ENCODE peak calls at places on chromosomes 13 and 19, in five cellular contexts. O is breast epithelium, X is brain microvascular endothelial cell, P is upper lobe of right lung, L is PC-3. S is an unnamed sample. For H3K27me3, the result is how much of the 10 kb centered on the place peaks cover.

GRCh38 chr13:34758628-34759027 is 183.4 kb upstream of the NBEA start:
- DNase-seq in O (no peak), X (no peak), P (no peak), L (no peak), S (no peak)

GRCh38 chr13:89862691-89863036 is 1484.8 kb upstream of the MIR17HG start:
- DNase-seq in O (no peak), X (no peak), P (no peak), L (peak), S (no peak)

GRCh38 chr19:3698386-3698950 is 1.8 kb downstream of the PIP5K1C start:
- DNase-seq in O (no peak), X (no peak), P (no peak), L (no peak), S (no peak)

GRCh38 chr13:109790951-109791605 is 4.7 kb upstream of the IRS2 start:
- DNase-seq in O (no peak), X (peak), P (no peak), L (peak), S (peak)

GRCh38 chr13:103036268-103036667 is 29.9 kb downstream of the SLC10A2 start:
- DNase-seq in O (no peak), X (no peak), P (no peak), L (peak), S (no peak)

GRCh38 chr13:42497798-42498197 is 76.2 kb upstream of the TNFSF11 start:
- DNase-seq in O (no peak), X (peak), P (no peak), L (peak), S (no peak)

GRCh38 chr13:51879133-51879532 is 17.4 kb downstream of the CCDC70 start:
- DNase-seq in O (no peak), X (no peak), P (no peak), L (no peak), S (no peak)

GRCh38 chr13:40456397-40456958 is 210.0 kb downstream of the FOXO1 start:
- DNase-seq in O (no peak), X (no peak), P (no peak), L (no peak), S (no peak)

GRCh38 chr19:1469200-1469935 is 9.6 kb downstream of the C19orf25 start:
- DNase-seq in O (no peak), X (no peak), P (no peak), L (peak), S (no peak)

GRCh38 chr19:17333611-17334413 is 843 bp downstream of the ANO8 start:
- DNase-seq in O (no peak), X (peak), P (no peak), L (peak), S (peak)
- TF ChIP-seq CTCF in O (no peak), X (no peak), P (no peak), L (no peak), S (no peak)

GRCh38 chr19:50873056-50873455 is at the start of gene KLK2:
- DNase-seq in O (no peak), X (no peak), P (no peak), L (no peak), S (no peak)

GRCh38 chr19:50870417-50871089 is 2.7 kb upstream of the KLK2 start:
- DNase-seq in O (no peak), X (no peak), P (no peak), L (no peak), S (no peak)

GRCh38 chr19:50874185-50874584 is 946 bp downstream of the KLK2 start:
- DNase-seq in O (no peak), X (no peak), P (no peak), L (no peak), S (no peak)

GRCh38 chr19:50869479-50869878 is 3.8 kb upstream of the KLK2 start:
- DNase-seq in O (no peak), X (no peak), P (no peak), L (no peak), S (no peak)
- H3K27me3 ChIP-seq in O (under half), X (under half), P (under half), L (half or more), S (half or more)

DNA sequence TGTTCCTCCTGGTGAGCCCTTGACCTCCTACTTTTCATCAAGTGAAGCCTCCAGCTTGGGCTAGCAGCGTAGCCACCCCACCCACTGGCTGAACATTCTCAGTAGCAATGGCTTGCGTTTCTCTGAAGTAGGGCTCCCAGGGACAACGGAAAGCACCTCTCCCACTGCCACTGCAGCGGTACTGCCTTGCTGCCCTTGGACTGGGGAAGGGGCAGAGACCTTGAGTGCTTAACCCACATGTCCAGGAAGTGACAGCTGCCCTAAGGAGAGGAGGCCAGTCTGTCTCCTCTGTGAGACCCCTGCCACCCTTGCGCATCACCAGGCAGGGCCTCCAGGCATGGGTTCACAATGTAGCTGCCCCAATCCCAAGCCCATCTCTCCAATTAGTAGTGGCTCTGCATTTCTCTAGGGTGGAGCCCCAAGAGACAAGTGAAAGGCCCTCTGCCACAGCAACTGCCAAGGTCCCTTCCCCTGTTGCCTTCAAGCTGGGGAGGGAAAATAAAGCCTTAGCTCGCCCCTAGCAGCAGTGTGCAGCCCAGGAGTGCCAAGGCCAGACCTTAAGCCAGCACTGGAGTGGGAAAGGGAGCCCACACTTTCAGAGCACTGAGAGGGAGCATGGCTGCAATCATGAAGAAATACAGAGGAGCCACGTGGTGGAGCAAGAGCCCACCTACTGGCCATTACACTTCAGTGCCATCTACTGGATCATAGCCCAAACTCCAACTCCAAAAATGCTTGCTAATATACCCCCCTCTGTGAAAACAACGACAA is 175.9 kb upstream of the TRPC4 start:
- DNase-seq in O (no peak), X (peak), P (no peak), L (peak), S (peak)
- TF ChIP-seq CTCF in O (no peak), X (peak), P (no peak), L (peak), S (peak)

GRCh38 chr13:112103260-112103843 is 36.4 kb downstream of the SOX1 start:
- DNase-seq in O (no peak), X (no peak), P (no peak), L (no peak), S (no peak)

GRCh38 chr13:112102243-112102642 is 35.3 kb downstream of the SOX1 start:
- DNase-seq in O (no peak), X (no peak), P (no peak), L (peak), S (peak)

GRCh38 chr13:112103971-112104872 is 37.3 kb downstream of the SOX1 start:
- DNase-seq in O (no peak), X (no peak), P (no peak), L (no peak), S (peak)

GRCh38 chr13:112098699-112099098 is 31.8 kb downstream of the SOX1 start:
- DNase-seq in O (no peak), X (no peak), P (no peak), L (no peak), S (no peak)

GRCh38 chr13:112101360-112101930 is 34.5 kb downstream of the SOX1 start:
- DNase-seq in O (no peak), X (no peak), P (no peak), L (no peak), S (peak)
- H3K27me3 ChIP-seq in O (half or more), X (under half), P (half or more), L (under half), S (under half)

GRCh38 chr19:5547881-5548280 is 19.9 kb downstream of the TINCR start:
- DNase-seq in O (no peak), X (peak), P (no peak), L (peak), S (peak)
- TF ChIP-seq CTCF in O (no peak), X (peak), P (peak), L (peak), S (peak)

DNA sequence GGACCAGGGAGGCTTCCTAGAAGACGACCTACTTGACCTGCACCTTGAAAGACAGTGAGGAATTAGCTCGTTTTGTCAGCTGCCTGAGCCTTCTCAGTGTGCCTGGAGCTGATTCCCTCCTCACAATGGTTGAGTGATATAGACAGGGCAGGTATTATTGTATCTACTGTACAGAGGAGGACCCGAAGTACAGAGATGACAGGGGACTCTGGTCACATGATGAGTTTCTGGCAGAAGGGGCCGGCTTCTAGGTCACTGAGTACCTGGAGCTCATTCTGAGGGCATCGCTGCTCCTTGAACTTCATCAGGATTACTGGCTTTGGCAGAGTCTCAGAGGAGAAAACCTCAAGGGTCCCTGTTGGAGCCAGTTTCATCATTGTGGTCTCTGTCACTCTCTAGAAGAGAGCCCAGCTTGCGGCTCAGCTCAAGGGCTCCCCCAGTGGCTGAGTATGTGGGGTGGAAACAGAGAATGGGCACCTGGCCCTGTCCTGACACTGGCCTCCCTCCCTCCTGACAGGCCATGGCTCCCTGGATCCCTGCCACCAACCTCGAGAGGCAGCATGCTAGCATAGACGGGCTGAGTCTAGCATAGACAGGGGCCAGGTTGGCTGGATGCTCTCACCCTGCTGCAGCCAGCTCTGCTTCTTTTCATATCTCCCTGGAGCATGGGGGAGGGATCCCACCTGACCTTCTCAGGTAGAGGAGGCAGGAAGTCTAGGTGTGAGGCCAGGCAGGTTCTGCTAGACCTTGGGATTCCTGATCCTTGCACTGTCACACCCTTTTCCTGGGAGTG is 38.7 kb downstream of the NFIX start:
- DNase-seq in O (peak), X (no peak), P (peak), L (peak), S (peak)
- H3K27me3 ChIP-seq in O (under half), X (under half), P (under half), L (under half), S (under half)

GRCh38 chr19:49801966-49802661 is 11.0 kb downstream of the FUZ start:
- DNase-seq in O (peak), X (peak), P (no peak), L (no peak), S (peak)
- TF ChIP-seq CTCF in O (peak), X (peak), P (no peak), L (no peak), S (peak)

GRCh38 chr19:10294368-10294697 is 4.6 kb downstream of the ICAM5 start:
- DNase-seq in O (no peak), X (no peak), P (no peak), L (no peak), S (no peak)
- H3K27me3 ChIP-seq in O (half or more), X (half or more), P (under half), L (under half), S (under half)

GRCh38 chr13:94119360-94119936 is 360.0 kb downstream of the DCT start:
- DNase-seq in O (no peak), X (no peak), P (peak), L (no peak), S (no peak)

GRCh38 chr13:94112227-94112626 is 367.3 kb downstream of the DCT start:
- DNase-seq in O (no peak), X (peak), P (no peak), L (peak), S (peak)

GRCh38 chr13:94114166-94114565 is 365.3 kb downstream of the DCT start:
- DNase-seq in O (no peak), X (no peak), P (no peak), L (no peak), S (no peak)

GRCh38 chr13:94112731-94113130 is 366.8 kb downstream of the DCT start:
- DNase-seq in O (no peak), X (no peak), P (no peak), L (no peak), S (no peak)

GRCh38 chr13:94115054-94115453 is 364.4 kb downstream of the DCT start:
- DNase-seq in O (no peak), X (no peak), P (no peak), L (peak), S (peak)
- TF ChIP-seq CTCF in O (no peak), X (peak), P (no peak), L (no peak), S (peak)

DNA sequence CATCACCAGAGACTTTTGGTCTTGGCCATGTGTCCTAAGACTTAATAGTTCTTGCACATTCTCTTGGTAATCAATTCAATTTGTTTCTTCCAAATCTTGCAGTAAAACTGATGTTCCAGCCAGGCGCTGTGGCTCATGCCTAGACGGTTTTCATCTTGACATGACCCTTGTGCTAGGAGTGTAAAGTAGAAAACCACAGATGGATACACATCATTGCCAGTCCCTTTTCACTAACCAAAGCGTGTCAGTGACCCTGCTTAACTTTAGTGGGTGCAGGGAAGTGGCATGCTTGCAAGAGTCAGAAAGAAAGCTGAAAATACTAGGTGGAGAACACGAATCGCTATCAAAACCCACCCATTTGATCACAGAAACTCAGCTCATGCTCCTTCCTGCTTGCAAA is 18.0 kb upstream of the CD70 start:
- DNase-seq in O (no peak), X (no peak), P (no peak), L (no peak), S (no peak)
- H3K27me3 ChIP-seq in O (under half), X (under half), P (under half), L (under half), S (under half)